ENCODE peak calls at places on chromosomes 7 and 10, in five cellular contexts. W is PC-9, Z is adrenal gland, T is ascending aorta, V is BE2C. G is an unnamed sample. For H3K4me1, the result is how much of the 10 kb centered on the place peaks cover.

GRCh38 chr10:42645103-42645502 is 6.7 kb upstream of the ZNF33B start:
- DNase-seq in W (peak), Z (no peak), T (no peak), V (no peak), G (no peak)

GRCh38 chr7:107613439-107613838 is 33.4 kb downstream of the BCAP29 start:
- DNase-seq in W (no peak), Z (no peak), T (no peak), V (no peak), G (no peak)

GRCh38 chr7:95045236-95045923 is 138.0 kb downstream of the PPP1R9A start:
- DNase-seq in W (no peak), Z (no peak), T (no peak), V (peak), G (peak)

GRCh38 chr7:93910076-93910994 is 4.0 kb downstream of the GNGT1 start:
- DNase-seq in W (no peak), Z (peak), T (peak), V (no peak), G (peak)

GRCh38 chr10:37563715-37564108 is 293.7 kb downstream of the ZNF248 start:
- DNase-seq in W (no peak), Z (no peak), T (no peak), V (no peak), G (no peak)

GRCh38 chr7:55533050-55533728 is 39.1 kb downstream of the VOPP1 start:
- DNase-seq in W (peak), Z (peak), T (no peak), V (no peak), G (peak)

GRCh38 chr7:84042110-84042539 is 152.5 kb downstream of the SEMA3A start:
- DNase-seq in W (peak), Z (no peak), T (no peak), V (peak), G (peak)

GRCh38 chr10:35912615-35913170 is 270.6 kb upstream of the FZD8 start:
- DNase-seq in W (no peak), Z (no peak), T (no peak), V (no peak), G (no peak)

GRCh38 chr7:41984888-41985287 is 252.1 kb downstream of the GLI3 start:
- DNase-seq in W (no peak), Z (no peak), T (no peak), V (no peak), G (no peak)

GRCh38 chr7:91264083-91264923 is at the start of gene FZD1:
- DNase-seq in W (peak), Z (peak), T (peak), V (peak), G (peak)

GRCh38 chr7:91266931-91267557 is 2.8 kb downstream of the FZD1 start:
- DNase-seq in W (no peak), Z (no peak), T (no peak), V (no peak), G (no peak)

GRCh38 chr7:118080947-118081346 is 103.0 kb upstream of the LSM8 start:
- DNase-seq in W (peak), Z (no peak), T (no peak), V (no peak), G (peak)

GRCh38 chr10:12828736-12829135 is 172.8 kb downstream of the CCDC3 start:
- DNase-seq in W (no peak), Z (no peak), T (no peak), V (no peak), G (no peak)

GRCh38 chr10:77801474-77802238 is 124.9 kb downstream of the DLG5 start:
- DNase-seq in W (no peak), Z (peak), T (no peak), V (no peak), G (no peak)

GRCh38 chr7:15099074-15099473 is 196.5 kb upstream of the DGKB start:
- DNase-seq in W (no peak), Z (no peak), T (no peak), V (no peak), G (no peak)

GRCh38 chr10:3045471-3046209 is 21.7 kb upstream of the PFKP start:
- DNase-seq in W (peak), Z (peak), T (peak), V (no peak), G (no peak)

GRCh38 chr7:20193242-20193777 is 23.9 kb downstream of the MACC1 start:
- DNase-seq in W (no peak), Z (no peak), T (no peak), V (no peak), G (no peak)

GRCh38 chr7:157013602-157014549 is 3.4 kb upstream of the MNX1 start:
- DNase-seq in W (no peak), Z (no peak), T (no peak), V (no peak), G (no peak)

GRCh38 chr10:105041956-105042355 is 400.9 kb downstream of the SORCS3 start:
- DNase-seq in W (no peak), Z (no peak), T (no peak), V (no peak), G (no peak)

GRCh38 chr7:158957507-158957900 is 101.1 kb downstream of the DYNC2I1 start:
- DNase-seq in W (no peak), Z (peak), T (no peak), V (peak), G (no peak)

GRCh38 chr7:131336956-131337355 is 9.3 kb downstream of the MKLN1 start:
- DNase-seq in W (no peak), Z (no peak), T (no peak), V (no peak), G (no peak)

GRCh38 chr10:43059336-43059720 is 17.5 kb upstream of the RET start:
- DNase-seq in W (no peak), Z (no peak), T (no peak), V (peak), G (no peak)

GRCh38 chr10:100896876-100897461 is 15.8 kb upstream of the SLF2 start:
- DNase-seq in W (no peak), Z (peak), T (peak), V (no peak), G (peak)
- H3K4me1 ChIP-seq in W (under half), Z (under half), T (under half), V (under half), G (half or more)

GRCh38 chr10:95428702-95429101 is 132.5 kb downstream of the SORBS1 start:
- DNase-seq in W (no peak), Z (no peak), T (peak), V (no peak), G (no peak)

GRCh38 chr10:95430231-95430951 is 130.8 kb downstream of the SORBS1 start:
- DNase-seq in W (peak), Z (peak), T (peak), V (peak), G (peak)

GRCh38 chr10:95434583-95434982 is 126.6 kb downstream of the SORBS1 start:
- DNase-seq in W (no peak), Z (no peak), T (peak), V (no peak), G (no peak)

GRCh38 chr10:95429639-95430038 is 131.5 kb downstream of the SORBS1 start:
- DNase-seq in W (peak), Z (no peak), T (peak), V (no peak), G (no peak)

GRCh38 chr10:95431900-95432342 is 129.2 kb downstream of the SORBS1 start:
- DNase-seq in W (no peak), Z (no peak), T (peak), V (no peak), G (no peak)
- H3K4me1 ChIP-seq in W (under half), Z (under half), T (half or more), V (under half), G (under half)

DNA sequence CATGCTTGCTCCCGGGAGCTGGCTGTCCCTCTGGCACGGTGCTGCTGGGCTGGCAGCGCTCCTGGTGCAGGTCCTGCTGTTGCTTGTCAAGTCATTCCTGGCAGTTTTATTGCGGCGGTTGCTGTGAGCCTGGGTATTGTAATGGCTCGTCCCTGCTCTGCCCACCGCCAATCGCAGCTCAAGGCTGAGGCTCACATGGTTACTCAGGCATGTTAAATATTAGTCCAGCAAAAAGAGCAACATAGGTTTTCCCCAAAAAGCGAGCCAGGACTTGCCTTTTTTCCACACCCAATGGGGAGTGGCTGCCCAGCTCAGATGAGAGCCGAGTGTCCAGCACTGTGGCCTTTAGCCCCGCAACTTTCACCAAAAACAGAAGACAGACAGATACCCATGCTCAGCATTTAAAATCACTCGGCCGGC is 492.9 kb upstream of the FOXK1 start:
- DNase-seq in W (no peak), Z (peak), T (peak), V (no peak), G (no peak)
- H3K4me1 ChIP-seq in W (under half), Z (under half), T (under half), V (under half), G (under half)

GRCh38 chr10:114084225-114084624 is 40.6 kb downstream of the ADRB1 start:
- DNase-seq in W (no peak), Z (no peak), T (no peak), V (no peak), G (no peak)
- H3K4me1 ChIP-seq in W (under half), Z (under half), T (under half), V (under half), G (under half)

GRCh38 chr7:38425509-38425908 is 152.1 kb upstream of the TARP start:
- DNase-seq in W (no peak), Z (no peak), T (no peak), V (no peak), G (no peak)
- H3K4me1 ChIP-seq in W (under half), Z (under half), T (under half), V (under half), G (under half)

GRCh38 chr10:96664563-96664962 is 55.8 kb downstream of the PIK3AP1 start:
- DNase-seq in W (peak), Z (no peak), T (no peak), V (no peak), G (no peak)
- H3K4me1 ChIP-seq in W (under half), Z (under half), T (under half), V (under half), G (under half)

GRCh38 chr10:22619111-22619510 is 95.3 kb downstream of the PIP4K2A start:
- DNase-seq in W (no peak), Z (no peak), T (no peak), V (no peak), G (no peak)

GRCh38 chr10:22620140-22620857 is 94.1 kb downstream of the PIP4K2A start:
- DNase-seq in W (peak), Z (peak), T (peak), V (peak), G (no peak)

GRCh38 chr10:22622242-22622806 is 92.1 kb downstream of the PIP4K2A start:
- DNase-seq in W (no peak), Z (peak), T (no peak), V (no peak), G (no peak)

GRCh38 chr10:22621726-22622125 is 92.7 kb downstream of the PIP4K2A start:
- DNase-seq in W (no peak), Z (peak), T (no peak), V (no peak), G (no peak)

GRCh38 chr10:22620929-22621328 is 93.4 kb downstream of the PIP4K2A start:
- DNase-seq in W (no peak), Z (peak), T (no peak), V (no peak), G (no peak)
- H3K4me1 ChIP-seq in W (under half), Z (under half), T (under half), V (under half), G (under half)

GRCh38 chr10:71359364-71360046 is 37.2 kb upstream of the CDH23 start:
- DNase-seq in W (no peak), Z (peak), T (no peak), V (no peak), G (no peak)

GRCh38 chr10:71362141-71362540 is 34.6 kb upstream of the CDH23 start:
- DNase-seq in W (no peak), Z (no peak), T (no peak), V (no peak), G (no peak)

GRCh38 chr10:71363936-71364335 is 32.8 kb upstream of the CDH23 start:
- DNase-seq in W (no peak), Z (no peak), T (no peak), V (no peak), G (no peak)

GRCh38 chr10:71358292-71358691 is 38.4 kb upstream of the CDH23 start:
- DNase-seq in W (no peak), Z (no peak), T (no peak), V (peak), G (no peak)

DNA sequence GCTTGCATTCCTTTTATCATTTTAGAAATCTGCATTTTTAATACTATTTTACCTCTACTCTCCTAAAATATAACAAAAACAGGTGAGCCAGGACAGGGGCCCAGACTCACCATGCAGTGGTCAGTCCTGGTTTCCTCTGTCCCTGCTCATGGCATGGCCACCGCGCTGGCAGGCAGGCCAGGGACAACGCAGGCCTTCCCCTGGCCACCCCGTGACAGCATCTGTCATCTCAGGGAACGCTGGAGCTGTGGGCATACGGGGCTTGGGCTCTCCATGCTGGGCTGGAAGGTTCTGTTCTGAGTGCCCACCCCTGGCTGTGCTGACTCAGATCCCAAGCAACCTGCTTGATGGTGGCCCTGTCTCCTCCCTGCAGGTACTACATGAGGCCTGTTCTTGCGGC is 35.1 kb upstream of the CDH23 start:
- DNase-seq in W (no peak), Z (no peak), T (no peak), V (no peak), G (no peak)
- H3K4me1 ChIP-seq in W (under half), Z (under half), T (under half), V (under half), G (under half)

GRCh38 chr10:4685495-4685894 is 140.5 kb upstream of the AKR1E2 start:
- DNase-seq in W (no peak), Z (no peak), T (no peak), V (no peak), G (no peak)

GRCh38 chr10:4687397-4687796 is 138.6 kb upstream of the AKR1E2 start:
- DNase-seq in W (no peak), Z (no peak), T (no peak), V (no peak), G (no peak)

GRCh38 chr10:4686644-4686996 is 139.4 kb upstream of the AKR1E2 start:
- DNase-seq in W (peak), Z (no peak), T (no peak), V (no peak), G (no peak)

GRCh38 chr10:4684434-4684833 is 141.6 kb upstream of the AKR1E2 start:
- DNase-seq in W (peak), Z (no peak), T (no peak), V (no peak), G (no peak)

GRCh38 chr10:4685904-4686643 is 139.9 kb upstream of the AKR1E2 start:
- DNase-seq in W (no peak), Z (no peak), T (no peak), V (no peak), G (no peak)
- H3K4me1 ChIP-seq in W (under half), Z (under half), T (under half), V (under half), G (under half)

GRCh38 chr7:106060394-106060920 is 51.7 kb downstream of the SYPL1 start:
- DNase-seq in W (no peak), Z (peak), T (peak), V (no peak), G (no peak)

GRCh38 chr7:106061301-106061979 is 50.7 kb downstream of the SYPL1 start:
- DNase-seq in W (no peak), Z (peak), T (no peak), V (no peak), G (no peak)

GRCh38 chr7:106062521-106062931 is 49.6 kb downstream of the SYPL1 start:
- DNase-seq in W (peak), Z (no peak), T (peak), V (no peak), G (no peak)

GRCh38 chr7:106063039-106063438 is 49.1 kb downstream of the SYPL1 start:
- DNase-seq in W (no peak), Z (peak), T (peak), V (no peak), G (no peak)

DNA sequence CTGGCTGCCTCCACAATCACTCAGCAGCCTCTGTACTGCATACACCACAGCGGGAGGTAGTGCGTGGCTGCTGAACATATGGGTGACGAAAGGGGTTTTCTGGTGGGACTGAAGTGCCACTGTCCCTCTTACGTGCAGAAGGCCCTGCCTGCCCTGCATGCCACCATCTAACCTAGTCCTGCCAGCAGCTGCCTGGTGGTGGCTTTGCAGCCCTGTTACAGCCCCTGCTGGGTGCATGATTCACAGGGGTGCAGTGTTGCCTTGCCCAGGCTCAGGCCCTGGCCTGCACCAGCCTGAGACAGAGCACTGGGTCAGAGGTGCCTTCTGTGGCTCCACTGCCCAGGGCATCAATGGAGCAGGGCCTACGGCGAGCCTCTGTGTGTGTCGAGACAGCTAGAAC is 50.1 kb downstream of the SYPL1 start:
- DNase-seq in W (peak), Z (peak), T (peak), V (no peak), G (no peak)
- H3K4me1 ChIP-seq in W (half or more), Z (under half), T (under half), V (under half), G (under half)

G was measured in SJCRH30.